ENCODE peak calls at places on chromosomes 11 and 22, in eight cellular contexts. O is fibroblast of gingiva; Q is HFFc6; J is WTC11; F is stimulated activated CD4-positive, alpha-beta T cell treated with anti-CD3 and anti-CD28 coated beads, Interleukin-2, amount 100 ng/mL, for 24 hours; C is aorta; K is HCT116; V is mesothelial cell of epicardium. N is an unnamed sample.

GRCh38 chr11:1744137-1744878 is 6.1 kb downstream of the IFITM10 start:
- DNase-seq in O (no peak), Q (no peak), J (no peak), F (no peak), C (peak), K (no peak), V (no peak), N (peak)

GRCh38 chr11:124870430-124870829 is 5.2 kb downstream of the ROBO3 start:
- DNase-seq in O (no peak), Q (no peak), J (no peak), F (no peak), C (no peak), K (no peak), V (no peak), N (no peak)

GRCh38 chr11:44969853-44970252 is 19.2 kb upstream of the TP53I11 start:
- DNase-seq in O (no peak), Q (no peak), J (no peak), F (no peak), C (no peak), K (no peak), V (no peak), N (no peak)

GRCh38 chr11:58004664-58005063 is 19.0 kb upstream of the OR9Q1 start:
- DNase-seq in O (no peak), Q (no peak), J (no peak), F (no peak), C (no peak), K (no peak), V (no peak), N (no peak)

GRCh38 chr11:42901084-42901483 is 410.7 kb upstream of the API5 start:
- DNase-seq in O (no peak), Q (no peak), J (no peak), F (no peak), C (no peak), K (no peak), V (no peak), N (no peak)

GRCh38 chr22:29617922-29618629 is 14.6 kb downstream of the NF2 start:
- DNase-seq in O (peak), Q (peak), J (no peak), F (no peak), C (no peak), K (peak), V (no peak), N (no peak)

GRCh38 chr11:59767212-59767611 is 12.0 kb downstream of the STX3 start:
- DNase-seq in O (no peak), Q (no peak), J (no peak), F (no peak), C (no peak), K (no peak), V (no peak), N (no peak)

GRCh38 chr11:78586452-78587046 is 11.9 kb upstream of the NARS2 start:
- DNase-seq in O (peak), Q (no peak), J (no peak), F (no peak), C (no peak), K (no peak), V (no peak), N (no peak)

GRCh38 chr22:40220316-40221054 is 42.8 kb downstream of the TNRC6B start:
- DNase-seq in O (no peak), Q (no peak), J (no peak), F (no peak), C (no peak), K (no peak), V (no peak), N (no peak)

GRCh38 chr11:65988791-65989592 is 13.0 kb downstream of the EIF1AD start:
- DNase-seq in O (peak), Q (peak), J (peak), F (peak), C (peak), K (peak), V (peak), N (peak)

GRCh38 chr11:40130427-40130826 is 1329.0 kb downstream of the LRRC4C start:
- DNase-seq in O (no peak), Q (no peak), J (peak), F (no peak), C (no peak), K (no peak), V (no peak), N (no peak)

GRCh38 chr11:85884581-85885021 is 29.4 kb downstream of the CCDC83 start:
- DNase-seq in O (peak), Q (no peak), J (no peak), F (no peak), C (no peak), K (no peak), V (no peak), N (no peak)

GRCh38 chr11:12653729-12654128 is 20.5 kb upstream of the TEAD1 start:
- DNase-seq in O (no peak), Q (no peak), J (peak), F (no peak), C (no peak), K (no peak), V (no peak), N (no peak)

GRCh38 chr11:66840317-66841091 is 2.7 kb upstream of the RCE1 start:
- DNase-seq in O (no peak), Q (no peak), J (no peak), F (no peak), C (no peak), K (no peak), V (no peak), N (no peak)

GRCh38 chr11:77779935-77780334 is 40.6 kb downstream of the RSF1 start:
- DNase-seq in O (no peak), Q (peak), J (no peak), F (no peak), C (no peak), K (no peak), V (no peak), N (no peak)

GRCh38 chr11:82906236-82906635 is 4.7 kb downstream of the DDIAS start:
- DNase-seq in O (peak), Q (peak), J (no peak), F (no peak), C (no peak), K (peak), V (no peak), N (peak)

GRCh38 chr22:18133452-18133851 is 16.5 kb upstream of the USP18 start:
- DNase-seq in O (peak), Q (no peak), J (no peak), F (no peak), C (no peak), K (no peak), V (no peak), N (no peak)

GRCh38 chr11:11843233-11843632 is 1.5 kb downstream of the USP47 start:
- DNase-seq in O (peak), Q (peak), J (no peak), F (no peak), C (no peak), K (no peak), V (no peak), N (no peak)

GRCh38 chr11:14855890-14856289 is 36.1 kb downstream of the CYP2R1 start:
- DNase-seq in O (no peak), Q (no peak), J (no peak), F (no peak), C (no peak), K (no peak), V (no peak), N (no peak)

GRCh38 chr11:130523609-130524008 is 75.2 kb downstream of the ADAMTS15 start:
- DNase-seq in O (peak), Q (peak), J (no peak), F (no peak), C (no peak), K (no peak), V (no peak), N (no peak)

GRCh38 chr11:100932474-100933100 is 197.0 kb downstream of the PGR start:
- DNase-seq in O (peak), Q (peak), J (no peak), F (no peak), C (no peak), K (peak), V (no peak), N (peak)

GRCh38 chr22:42725606-42726355 is 5.1 kb upstream of the A4GALT start:
- DNase-seq in O (no peak), Q (no peak), J (no peak), F (no peak), C (no peak), K (no peak), V (no peak), N (no peak)

GRCh38 chr11:61090092-61090491 is 12.2 kb upstream of the CD5 start:
- DNase-seq in O (no peak), Q (no peak), J (no peak), F (no peak), C (no peak), K (no peak), V (no peak), N (no peak)

N was measured in cerebellum.